ENCODE peak calls at places on chromosomes 3 and 15, in nine cellular contexts. R, O, S, I, D, T, X, B and Z are unnamed samples.

GRCh38 chr15:63434567-63435219 is 53.0 kb upstream of the CA12 start:
- DNase-seq in R (no peak), O (no peak), S (no peak), I (no peak), D (no peak), T (no peak), X (no peak), B (no peak), Z (no peak)

GRCh38 chr3:195105389-195105788 is 165.6 kb downstream of the XXYLT1 start:
- DNase-seq in R (peak), O (no peak), S (no peak), I (no peak), D (no peak), T (no peak), X (no peak), B (no peak), Z (no peak)

GRCh38 chr3:127038923-127039581 is 56.1 kb downstream of the PLXNA1 start:
- DNase-seq in R (peak), O (no peak), S (no peak), I (no peak), D (no peak), T (peak), X (no peak), B (no peak), Z (no peak)

GRCh38 chr3:38039101-38039898 is at the start of gene DLEC1:
- DNase-seq in R (peak), O (peak), S (peak), I (no peak), D (peak), T (no peak), X (peak), B (peak), Z (peak)

GRCh38 chr3:4826237-4827100 is 152.8 kb upstream of the BHLHE40 start:
- DNase-seq in R (peak), O (no peak), S (peak), I (no peak), D (no peak), T (peak), X (peak), B (peak), Z (no peak)

GRCh38 chr3:111903067-111903511 is 44.0 kb downstream of the PHLDB2 start:
- DNase-seq in R (no peak), O (no peak), S (no peak), I (peak), D (no peak), T (no peak), X (no peak), B (peak), Z (peak)

GRCh38 chr15:58487041-58487723 is 55.4 kb downstream of the LIPC start:
- DNase-seq in R (no peak), O (no peak), S (no peak), I (no peak), D (no peak), T (no peak), X (no peak), B (no peak), Z (no peak)

GRCh38 chr3:172156309-172156998 is 117.1 kb downstream of the FNDC3B start:
- DNase-seq in R (peak), O (no peak), S (no peak), I (no peak), D (no peak), T (peak), X (no peak), B (no peak), Z (no peak)

GRCh38 chr15:68415061-68415460 is 16.9 kb downstream of the ITGA11 start:
- DNase-seq in R (peak), O (no peak), S (no peak), I (no peak), D (no peak), T (no peak), X (no peak), B (no peak), Z (no peak)

GRCh38 chr15:59340325-59340724 is 32.3 kb downstream of the MYO1E start:
- DNase-seq in R (no peak), O (no peak), S (no peak), I (no peak), D (no peak), T (no peak), X (no peak), B (no peak), Z (no peak)

GRCh38 chr3:133038731-133039398 is 674 bp downstream of the TMEM108 start:
- DNase-seq in R (peak), O (no peak), S (no peak), I (no peak), D (no peak), T (peak), X (no peak), B (peak), Z (no peak)

GRCh38 chr3:51799879-51800757 is 21.1 kb upstream of the IQCF6 start:
- DNase-seq in R (no peak), O (peak), S (peak), I (peak), D (peak), T (no peak), X (peak), B (peak), Z (peak)

GRCh38 chr3:186746008-186746407 is 28.8 kb downstream of the KNG1 start:
- DNase-seq in R (no peak), O (peak), S (peak), I (peak), D (peak), T (peak), X (peak), B (peak), Z (peak)

DNA sequence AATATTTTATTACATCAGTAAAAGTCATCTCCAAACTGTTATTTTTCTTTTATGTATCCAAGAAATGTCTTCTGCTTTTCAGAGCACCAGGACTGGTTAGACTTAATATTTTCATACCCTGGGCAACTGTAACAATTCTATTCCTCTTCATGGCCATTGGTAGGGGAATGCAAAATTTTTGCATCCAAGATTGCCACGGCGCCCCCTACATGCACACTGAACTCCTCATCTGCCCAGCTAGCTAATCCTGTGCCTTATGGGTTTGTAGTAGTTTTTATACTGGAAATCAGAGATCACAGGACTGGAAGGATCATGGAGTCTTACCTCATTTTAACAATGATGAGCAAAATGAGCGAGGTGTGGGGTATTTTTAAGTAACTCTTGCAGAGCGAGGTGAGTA is 74.2 kb downstream of the CRTC3 start:
- DNase-seq in R (no peak), O (peak), S (peak), I (no peak), D (peak), T (no peak), X (no peak), B (no peak), Z (peak)
- TF ChIP-seq CTCF in R (peak), O (peak), S (peak), I (peak), D (peak), T (no peak), X (no peak), B (peak), Z (peak)

DNA sequence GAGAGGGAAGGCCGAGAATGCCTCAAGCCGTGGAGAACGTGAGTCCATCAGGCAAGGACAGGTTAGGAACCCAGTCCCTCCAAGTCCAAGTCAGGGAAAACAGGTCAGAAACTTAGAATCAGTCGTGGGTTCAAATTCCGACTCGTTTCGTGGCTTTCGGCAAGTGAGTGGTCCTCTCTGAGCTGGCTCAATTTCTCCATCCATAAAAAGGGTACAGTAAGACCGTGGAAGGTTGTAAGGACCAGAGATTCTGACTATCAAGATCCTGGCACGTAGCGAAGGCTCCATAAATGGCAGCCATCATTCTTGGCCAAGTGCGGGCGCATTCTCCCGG is 604 bp upstream of the MED12L start:
- DNase-seq in R (no peak), O (no peak), S (no peak), I (no peak), D (no peak), T (no peak), X (no peak), B (no peak), Z (no peak)
- TF ChIP-seq CTCF in R (no peak), O (no peak), S (no peak), I (no peak), D (no peak), T (no peak), X (no peak), B (no peak), Z (no peak)

DNA sequence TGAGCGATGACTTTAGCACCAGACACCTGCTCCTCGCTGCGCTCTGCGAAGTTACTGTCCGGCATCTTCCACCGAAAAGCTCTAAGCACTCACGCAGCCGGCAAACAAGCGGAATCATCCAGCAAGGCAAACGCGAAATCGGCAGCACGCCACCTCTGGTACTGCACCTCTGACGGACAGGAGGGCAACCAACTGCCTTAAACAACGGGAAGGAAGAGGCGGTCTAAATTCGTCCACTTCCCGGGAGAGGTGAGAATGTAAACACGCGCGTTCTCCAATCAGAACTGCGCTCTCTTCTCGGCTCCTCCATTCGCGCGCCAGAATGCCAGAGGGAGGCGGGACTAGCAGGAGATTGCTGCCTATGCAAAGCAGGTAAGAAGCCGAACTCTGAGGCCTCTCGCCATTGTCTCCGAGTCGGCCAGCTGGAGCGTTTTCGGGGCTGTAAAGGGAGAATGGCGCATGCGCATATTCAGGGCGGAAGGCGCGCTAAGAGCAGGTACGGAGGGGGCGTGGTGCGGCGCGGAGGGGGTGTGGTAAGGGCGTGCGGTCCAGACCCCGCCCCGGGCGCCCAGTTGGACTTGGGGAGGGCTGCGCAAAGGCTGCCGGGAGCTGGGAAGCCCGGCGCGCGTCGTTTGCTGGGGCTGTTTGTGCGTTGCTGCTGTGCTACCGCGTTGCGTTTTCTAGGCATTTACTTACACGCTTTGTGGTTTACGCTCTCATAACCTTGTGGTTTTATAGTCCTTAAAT is at the start of the genes BTD and HACL1:
- DNase-seq in R (peak), O (peak), S (peak), I (peak), D (peak), T (peak), X (peak), B (peak), Z (peak)
- TF ChIP-seq CTCF in R (no peak), O (peak), S (peak), I (no peak), D (peak), T (no peak), X (peak), B (no peak), Z (no peak)

DNA sequence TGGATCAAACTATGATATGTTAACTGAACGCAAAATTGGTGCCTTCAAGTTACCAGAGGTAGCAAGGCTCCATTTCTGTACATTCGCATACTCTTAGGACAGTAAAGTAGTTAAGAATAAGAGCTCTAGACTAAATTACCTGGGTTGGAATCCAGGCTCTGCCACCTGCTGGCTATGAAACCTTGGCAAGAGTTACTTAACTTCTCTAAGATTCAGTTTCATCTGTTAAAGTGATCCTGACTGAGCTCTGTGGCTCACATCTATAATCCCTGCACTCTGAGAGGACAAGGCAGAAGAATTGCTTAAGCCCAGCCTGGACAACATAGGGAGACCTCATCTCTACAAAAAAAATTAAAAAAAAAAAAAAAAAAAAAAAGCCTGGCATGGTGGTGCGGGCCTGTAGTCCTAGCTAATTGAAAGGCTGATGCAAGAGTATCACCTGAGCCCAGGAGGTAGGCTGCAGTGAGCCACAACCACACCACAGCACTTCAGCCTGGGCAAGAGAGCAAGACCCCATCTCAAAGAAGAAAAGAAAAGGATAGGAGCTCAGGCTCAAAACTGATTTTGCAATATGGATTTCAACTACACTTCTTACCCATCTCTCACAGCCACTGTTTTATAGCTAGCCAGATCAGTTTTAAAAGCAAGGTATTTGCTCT is 21.3 kb downstream of the GSK3B start:
- DNase-seq in R (no peak), O (peak), S (no peak), I (no peak), D (no peak), T (no peak), X (no peak), B (no peak), Z (no peak)
- TF ChIP-seq CTCF in R (no peak), O (no peak), S (peak), I (peak), D (no peak), T (no peak), X (no peak), B (no peak), Z (no peak)

DNA sequence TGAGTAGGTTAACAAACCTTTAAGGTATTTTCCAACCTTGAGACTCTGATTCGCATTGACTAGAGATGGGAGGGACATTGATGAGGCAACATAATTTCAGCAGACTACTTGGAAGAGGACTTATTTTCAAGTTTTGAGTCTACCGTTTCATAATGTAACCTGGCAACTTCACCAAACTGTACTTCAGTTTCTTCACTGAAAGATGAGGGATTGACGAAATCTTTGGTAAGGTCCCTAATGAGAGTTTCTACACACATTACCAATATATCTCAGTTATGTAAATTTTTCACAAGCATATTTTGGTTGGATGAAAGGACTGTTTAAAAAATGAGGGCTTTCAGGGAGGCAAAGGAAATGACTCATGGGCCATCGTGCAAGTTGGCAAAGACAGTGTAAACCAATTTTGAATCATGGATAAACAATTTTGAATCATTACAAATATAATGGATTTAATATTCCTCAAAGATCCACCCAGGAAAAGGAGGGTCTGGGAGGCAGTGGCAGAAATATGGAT is 28.7 kb upstream of the SEMA6D start:
- DNase-seq in R (no peak), O (no peak), S (no peak), I (peak), D (no peak), T (no peak), X (no peak), B (peak), Z (peak)
- TF ChIP-seq CTCF in R (no peak), O (no peak), S (no peak), I (no peak), D (no peak), T (no peak), X (no peak), B (no peak), Z (no peak)

GRCh38 chr15:69749274-69749673 is 296.7 kb downstream of the RPLP1 start:
- DNase-seq in R (no peak), O (no peak), S (no peak), I (no peak), D (no peak), T (no peak), X (no peak), B (no peak), Z (no peak)

GRCh38 chr15:69751147-69751546 is 298.5 kb downstream of the RPLP1 start:
- DNase-seq in R (no peak), O (no peak), S (no peak), I (no peak), D (no peak), T (no peak), X (no peak), B (no peak), Z (no peak)

GRCh38 chr15:69748700-69749099 is 296.1 kb downstream of the RPLP1 start:
- DNase-seq in R (no peak), O (no peak), S (no peak), I (no peak), D (no peak), T (no peak), X (no peak), B (no peak), Z (no peak)

GRCh38 chr15:69750253-69750652 is 297.6 kb downstream of the RPLP1 start:
- DNase-seq in R (no peak), O (peak), S (no peak), I (no peak), D (no peak), T (no peak), X (no peak), B (no peak), Z (no peak)

DNA sequence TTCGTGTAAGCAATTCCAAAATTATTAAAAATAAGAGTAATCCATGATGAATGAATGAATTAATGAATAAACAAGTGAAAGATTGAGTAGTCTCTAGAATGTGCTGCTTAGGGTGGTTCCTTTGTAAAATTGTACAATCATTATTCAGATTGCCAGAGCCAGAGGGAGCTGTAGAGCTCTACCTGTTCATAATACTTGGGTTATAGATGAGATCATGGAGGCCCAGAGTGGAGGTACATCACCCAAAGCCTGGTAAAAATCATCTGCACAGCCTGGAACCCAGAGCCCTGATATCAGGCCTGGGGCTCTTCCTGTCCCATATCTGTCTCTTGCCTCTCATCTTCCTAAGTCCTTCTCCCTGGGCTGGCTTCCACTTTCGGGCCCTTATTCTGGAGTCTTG is 297.2 kb downstream of the RPLP1 start:
- DNase-seq in R (no peak), O (peak), S (no peak), I (no peak), D (no peak), T (no peak), X (no peak), B (no peak), Z (no peak)
- TF ChIP-seq CTCF in R (no peak), O (no peak), S (peak), I (peak), D (peak), T (no peak), X (no peak), B (no peak), Z (peak)

DNA sequence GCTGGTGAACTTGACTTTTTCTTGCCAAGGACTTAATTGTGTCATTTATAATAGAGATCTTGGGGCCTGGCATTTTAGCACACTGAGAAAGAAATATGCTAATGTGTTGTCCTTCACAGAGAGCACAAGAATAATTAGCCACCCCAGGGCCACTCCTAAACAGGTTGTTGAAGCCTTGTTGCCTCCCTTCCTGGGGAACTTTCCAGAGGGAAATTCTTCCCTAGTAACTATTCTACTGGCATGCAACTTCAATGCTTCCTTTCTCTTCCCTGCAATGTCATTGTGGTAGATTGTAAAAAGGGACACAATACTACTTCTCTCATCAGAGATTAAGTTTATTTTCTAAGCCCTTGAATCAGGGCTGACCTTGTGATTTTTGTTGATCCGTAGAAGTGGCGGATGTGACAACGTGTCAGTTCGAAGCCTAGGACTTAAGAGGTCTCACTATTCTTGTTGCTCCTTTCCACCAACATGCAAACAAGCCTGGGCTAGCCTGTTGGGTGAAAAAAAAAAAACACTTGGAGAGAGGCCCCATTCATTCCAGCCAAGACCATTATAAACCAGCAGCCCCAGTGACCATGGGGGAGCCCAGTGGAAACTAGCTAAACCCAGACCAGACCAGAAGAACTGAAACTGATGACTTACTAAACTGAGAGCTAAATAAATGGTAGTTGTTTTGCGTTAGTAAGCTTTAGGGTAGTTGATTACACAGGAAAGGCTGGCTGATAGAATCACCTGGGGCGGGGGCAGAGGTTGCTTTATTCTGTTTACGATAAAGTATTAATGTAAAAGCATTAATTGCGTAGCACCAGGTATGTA is 287.2 kb downstream of the SHQ1 start:
- DNase-seq in R (no peak), O (peak), S (no peak), I (no peak), D (no peak), T (no peak), X (no peak), B (no peak), Z (no peak)
- TF ChIP-seq CTCF in R (no peak), O (no peak), S (no peak), I (no peak), D (no peak), T (no peak), X (no peak), B (no peak), Z (no peak)

DNA sequence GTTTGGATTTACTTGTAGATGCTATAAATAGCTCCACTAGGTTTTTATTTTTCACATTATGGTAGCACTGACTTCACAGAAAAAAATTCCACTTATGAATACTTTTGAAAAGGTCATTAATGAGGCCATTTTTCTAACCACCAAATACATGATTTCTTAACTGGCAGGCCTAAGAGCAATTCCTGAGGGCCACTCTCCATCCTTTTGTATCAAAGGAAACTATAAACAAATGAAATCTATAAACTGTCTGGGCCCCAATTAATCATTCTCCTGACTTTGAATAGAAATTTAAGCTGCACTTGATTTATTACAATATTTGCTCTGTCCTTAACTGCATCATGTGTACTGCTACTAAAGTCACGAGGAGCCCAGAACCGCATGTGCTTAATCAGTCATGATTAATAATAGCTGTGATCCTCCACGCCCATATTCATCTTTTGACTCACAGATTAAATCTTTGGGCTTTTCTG is 25.1 kb upstream of the MTMR10 start:
- DNase-seq in R (no peak), O (no peak), S (no peak), I (peak), D (no peak), T (no peak), X (no peak), B (peak), Z (no peak)
- TF ChIP-seq CTCF in R (no peak), O (no peak), S (no peak), I (no peak), D (no peak), T (no peak), X (no peak), B (no peak), Z (no peak)